ENCODE peak calls at places on chromosomes 5 and 9, in ten cellular contexts. D, F, E, M, Z, H, N, C, O and R are unnamed samples.
A peak's percentile ranks its signal among the peaks of the same experiment; 100 is the strongest.

GRCh38 chr5:56454219-56454862 is 221.2 kb upstream of the ANKRD55 start:
- DNase-seq in D (no peak), F (no peak), E (no peak), M (no peak), Z (no peak), H (no peak), N (no peak), C (no peak), O (no peak), R (no peak)

GRCh38 chr5:134445841-134446818 is 34.4 kb upstream of the CDKN2AIPNL start:
- DNase-seq in D (no peak), F (no peak), E (no peak), M (no peak), Z (no peak), H (no peak), N (no peak), C (no peak), O (no peak), R (no peak)

GRCh38 chr5:10747678-10748622 is 13.1 kb downstream of the DAP start:
- DNase-seq in D (no peak), F (no peak), E (no peak), M (peak; percentile 57), Z (no peak), H (no peak), N (no peak), C (no peak), O (no peak), R (no peak)

GRCh38 chr9:78574354-78575036 is 277.6 kb downstream of the PSAT1 start:
- DNase-seq in D (no peak), F (no peak), E (no peak), M (no peak), Z (no peak), H (no peak), N (no peak), C (no peak), O (no peak), R (no peak)

GRCh38 chr9:94097788-94098413 is 13.6 kb downstream of the PTPDC1 start:
- DNase-seq in D (no peak), F (no peak), E (no peak), M (no peak), Z (no peak), H (no peak), N (peak; percentile 60), C (no peak), O (no peak), R (no peak)

GRCh38 chr9:130448771-130449170 is 4.0 kb downstream of the ASS1 start:
- DNase-seq in D (no peak), F (no peak), E (no peak), M (no peak), Z (no peak), H (no peak), N (no peak), C (no peak), O (no peak), R (no peak)

GRCh38 chr9:34884732-34885131 is 73.4 kb upstream of the PHF24 start:
- DNase-seq in D (no peak), F (no peak), E (no peak), M (no peak), Z (no peak), H (no peak), N (no peak), C (no peak), O (no peak), R (no peak)

GRCh38 chr5:74237746-74238145 is 402.8 kb downstream of the ENC1 start:
- DNase-seq in D (no peak), F (no peak), E (no peak), M (no peak), Z (no peak), H (no peak), N (no peak), C (no peak), O (no peak), R (no peak)

GRCh38 chr5:96843140-96843539 is 33.2 kb upstream of the ERAP2 start:
- DNase-seq in D (no peak), F (no peak), E (no peak), M (no peak), Z (no peak), H (no peak), N (no peak), C (no peak), O (no peak), R (no peak)

GRCh38 chr5:13976867-13977479 is 32.5 kb upstream of the DNAH5 start:
- DNase-seq in D (no peak), F (no peak), E (no peak), M (no peak), Z (no peak), H (peak; percentile 79), N (no peak), C (no peak), O (no peak), R (peak; percentile 22)

GRCh38 chr5:147685991-147686390 is 96.5 kb downstream of the JAKMIP2 start:
- DNase-seq in D (no peak), F (no peak), E (no peak), M (no peak), Z (no peak), H (no peak), N (no peak), C (no peak), O (no peak), R (no peak)

GRCh38 chr5:135323227-135323626 is 75.8 kb downstream of the MACROH2A1 start:
- DNase-seq in D (no peak), F (no peak), E (peak; percentile 27), M (no peak), Z (no peak), H (no peak), N (no peak), C (peak; percentile 67), O (no peak), R (no peak)

GRCh38 chr5:167644619-167645018 is 646.8 kb upstream of the WWC1 start:
- DNase-seq in D (no peak), F (no peak), E (no peak), M (no peak), Z (no peak), H (no peak), N (no peak), C (no peak), O (no peak), R (no peak)

GRCh38 chr5:135745897-135746500 is 88.5 kb upstream of the SLC25A48 start:
- DNase-seq in D (no peak), F (no peak), E (no peak), M (no peak), Z (no peak), H (no peak), N (peak; percentile 55), C (no peak), O (no peak), R (no peak)

GRCh38 chr9:89750117-89750551 is 145.3 kb downstream of the GADD45G start:
- DNase-seq in D (peak; percentile 78), F (no peak), E (no peak), M (no peak), Z (no peak), H (no peak), N (no peak), C (no peak), O (no peak), R (no peak)

GRCh38 chr5:171431251-171431777 is 11.9 kb downstream of the FGF18 start:
- DNase-seq in D (peak; percentile 13), F (peak; percentile 48), E (peak; percentile 15), M (no peak), Z (no peak), H (no peak), N (no peak), C (peak; percentile 75), O (no peak), R (no peak)

GRCh38 chr9:122016789-122017188 is 76.3 kb downstream of the TTLL11 start:
- DNase-seq in D (no peak), F (no peak), E (no peak), M (no peak), Z (no peak), H (no peak), N (no peak), C (no peak), O (no peak), R (no peak)

GRCh38 chr5:138553437-138554095 is 10.5 kb upstream of the ETF1 start:
- DNase-seq in D (no peak), F (no peak), E (no peak), M (no peak), Z (no peak), H (no peak), N (no peak), C (no peak), O (no peak), R (no peak)
- TF ChIP-seq POLR2A in D (no peak), F (no peak), E (no peak), M (no peak), Z (no peak), H (no peak), N (no peak), C (no peak), O (peak; percentile 15), R (no peak)

GRCh38 chr9:124353166-124353768 is 62.0 kb downstream of the PSMB7 start:
- DNase-seq in D (no peak), F (no peak), E (no peak), M (no peak), Z (no peak), H (no peak), N (no peak), C (no peak), O (no peak), R (no peak)

GRCh38 chr9:124353811-124354274 is 61.4 kb downstream of the PSMB7 start:
- DNase-seq in D (no peak), F (no peak), E (peak; percentile 36), M (no peak), Z (no peak), H (no peak), N (no peak), C (peak; percentile 61), O (no peak), R (no peak)

GRCh38 chr9:124354364-124355031 is 60.7 kb downstream of the PSMB7 start:
- DNase-seq in D (peak; percentile 21), F (no peak), E (no peak), M (no peak), Z (no peak), H (no peak), N (no peak), C (peak; percentile 58), O (no peak), R (no peak)

GRCh38 chr9:124351672-124352468 is 63.4 kb downstream of the PSMB7 start:
- DNase-seq in D (no peak), F (peak; percentile 78), E (no peak), M (no peak), Z (no peak), H (no peak), N (no peak), C (no peak), O (no peak), R (no peak)

GRCh38 chr9:124352616-124353015 is 62.6 kb downstream of the PSMB7 start:
- DNase-seq in D (no peak), F (no peak), E (no peak), M (no peak), Z (no peak), H (no peak), N (no peak), C (no peak), O (no peak), R (no peak)
- TF ChIP-seq POLR2A in D (no peak), F (no peak), E (no peak), M (no peak), Z (no peak), H (no peak), N (no peak), C (no peak), O (no peak), R (no peak)

GRCh38 chr5:179618923-179619554 is 4.4 kb downstream of the HNRNPH1 start:
- DNase-seq in D (no peak), F (peak; percentile 20), E (no peak), M (no peak), Z (no peak), H (no peak), N (no peak), C (no peak), O (no peak), R (no peak)
- TF ChIP-seq POLR2A in D (no peak), F (no peak), E (no peak), M (no peak), Z (no peak), H (no peak), N (no peak), C (no peak), O (no peak), R (no peak)

GRCh38 chr5:150357326-150358260 is at the start of gene TCOF1:
- DNase-seq in D (peak; percentile 98), F (peak; percentile 98), E (peak; percentile 98), M (peak; percentile 97), Z (peak; percentile 96), H (peak; percentile 87), N (peak; percentile 97), C (peak; percentile 99), O (peak; percentile 87), R (peak; percentile 96)
- TF ChIP-seq POLR2A in D (no peak), F (no peak), E (peak; percentile 38), M (peak; percentile 50), Z (peak; percentile 37), H (peak; percentile 46), N (no peak), C (no peak), O (no peak), R (peak; percentile 25)